ENCODE peak calls at places on chromosomes 5 and 9, in four cellular contexts. T, O, C and B are unnamed samples.

GRCh38 chr9:110058304-110058953 is 149.5 kb downstream of the C9orf152 start:
- DNase-seq in T (no peak), O (no peak), C (peak; percentile 53), B (peak; percentile 36)

GRCh38 chr5:187617-188451 is 3.5 kb upstream of the LRRC14B start:
- DNase-seq in T (peak; percentile 71), O (no peak), C (no peak), B (peak; percentile 9)

GRCh38 chr5:133907075-133907474 is 61.4 kb downstream of the C5orf15 start:
- DNase-seq in T (no peak), O (no peak), C (peak; percentile 77), B (peak; percentile 94)

GRCh38 chr9:35277649-35278359 is 116.0 kb downstream of the UNC13B start:
- DNase-seq in T (no peak), O (no peak), C (no peak), B (no peak)

GRCh38 chr9:126586236-126586635 is 27.5 kb upstream of the LMX1B start:
- DNase-seq in T (no peak), O (no peak), C (no peak), B (no peak)

GRCh38 chr5:67065237-67065636 is 131.4 kb downstream of the CD180 start:
- DNase-seq in T (no peak), O (no peak), C (no peak), B (no peak)

GRCh38 chr5:132825824-132826391 is 4.5 kb downstream of the SHROOM1 start:
- DNase-seq in T (no peak), O (no peak), C (no peak), B (no peak)

GRCh38 chr5:4144608-4145007 is 549.0 kb downstream of the IRX1 start:
- DNase-seq in T (no peak), O (no peak), C (no peak), B (no peak)

GRCh38 chr5:94471496-94471895 is 146.9 kb downstream of the KIAA0825 start:
- DNase-seq in T (no peak), O (no peak), C (peak; percentile 40), B (peak; percentile 24)

GRCh38 chr9:98610196-98610595 is 98.5 kb downstream of the GABBR2 start:
- DNase-seq in T (no peak), O (no peak), C (no peak), B (no peak)

GRCh38 chr5:48192-48591 is 43.8 kb upstream of the PLEKHG4B start:
- DNase-seq in T (no peak), O (no peak), C (no peak), B (no peak)

GRCh38 chr9:77457916-77458592 is 190.1 kb downstream of the GNA14 start:
- DNase-seq in T (no peak), O (peak; percentile 44), C (peak; percentile 74), B (peak; percentile 75)

GRCh38 chr5:664343-664993 is 28.7 kb downstream of the TPPP start:
- DNase-seq in T (no peak), O (no peak), C (no peak), B (no peak)

GRCh38 chr9:134066923-134067851 is 639 bp downstream of the BRD3 start:
- DNase-seq in T (no peak), O (no peak), C (peak; percentile 81), B (peak; percentile 53)

GRCh38 chr5:51027276-51027675 is 356.0 kb upstream of the ISL1 start:
- DNase-seq in T (no peak), O (no peak), C (no peak), B (no peak)

GRCh38 chr5:138037907-138038633 is 5.2 kb upstream of the FAM13B start:
- DNase-seq in T (no peak), O (no peak), C (no peak), B (no peak)

GRCh38 chr9:134836406-134836970 is 44.1 kb upstream of the FCN2 start:
- DNase-seq in T (no peak), O (no peak), C (no peak), B (no peak)

GRCh38 chr5:60945760-60946253 is 802 bp downstream of the NDUFAF2 start:
- DNase-seq in T (peak; percentile 81), O (peak; percentile 39), C (peak; percentile 30), B (peak; percentile 13)

GRCh38 chr9:122059214-122059978 is 33.7 kb downstream of the TTLL11 start:
- DNase-seq in T (no peak), O (no peak), C (no peak), B (no peak)

GRCh38 chr5:3601060-3601710 is 5.6 kb downstream of the IRX1 start:
- DNase-seq in T (no peak), O (no peak), C (no peak), B (no peak)

GRCh38 chr5:18805376-18805775 is 1171.1 kb downstream of the TAF11L14 start:
- DNase-seq in T (no peak), O (no peak), C (no peak), B (no peak)

GRCh38 chr5:57175586-57175985 is 1.7 kb downstream of the GPBP1 start:
- DNase-seq in T (no peak), O (no peak), C (peak; percentile 15), B (no peak)

GRCh38 chr5:142125378-142125777 is 16.8 kb downstream of the NDFIP1 start:
- DNase-seq in T (no peak), O (no peak), C (no peak), B (no peak)

GRCh38 chr5:157574456-157575095 is 999 bp downstream of the ADAM19 start:
- DNase-seq in T (peak; percentile 86), O (no peak), C (no peak), B (no peak)

GRCh38 chr5:126594077-126594476 is 942 bp downstream of the ALDH7A1 start:
- DNase-seq in T (no peak), O (peak; percentile 67), C (no peak), B (no peak)

GRCh38 chr5:142325677-142326479 is 1.1 kb upstream of the SPRY4 start:
- DNase-seq in T (peak; percentile 82), O (peak; percentile 31), C (peak; percentile 81), B (peak; percentile 94)

GRCh38 chr5:117801583-117801982 is 1186.8 kb downstream of the DTWD2 start:
- DNase-seq in T (no peak), O (no peak), C (no peak), B (no peak)

DNA sequence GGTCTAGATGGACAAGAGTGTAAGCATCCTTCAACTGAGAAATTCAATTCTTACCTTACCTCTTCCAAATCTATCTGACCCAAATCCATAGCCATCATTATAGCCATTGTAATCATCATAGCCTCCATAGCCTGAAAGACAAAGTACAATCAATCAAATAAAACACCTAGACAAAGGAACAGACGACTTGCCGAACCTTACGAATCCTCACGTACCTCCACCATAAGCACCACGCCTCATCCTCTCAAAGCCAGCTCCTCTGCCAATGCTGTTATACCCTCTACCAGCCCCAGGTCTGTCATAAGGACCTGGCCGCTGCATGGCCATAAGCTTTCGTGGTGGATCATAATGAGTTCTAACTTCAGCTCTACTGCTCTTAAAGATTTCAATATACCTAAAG is 5.5 kb downstream of the HNRNPH1 start:
- DNase-seq in T (peak; percentile 22), O (no peak), C (no peak), B (no peak)
- H3K36me3 ChIP-seq in T (peaks cover 5% of the 10 kb centered on the region), O (peaks cover 32% of the 10 kb centered on the region), C (peaks cover 97% of the 10 kb centered on the region), B (peaks cover 98% of the 10 kb centered on the region)

DNA sequence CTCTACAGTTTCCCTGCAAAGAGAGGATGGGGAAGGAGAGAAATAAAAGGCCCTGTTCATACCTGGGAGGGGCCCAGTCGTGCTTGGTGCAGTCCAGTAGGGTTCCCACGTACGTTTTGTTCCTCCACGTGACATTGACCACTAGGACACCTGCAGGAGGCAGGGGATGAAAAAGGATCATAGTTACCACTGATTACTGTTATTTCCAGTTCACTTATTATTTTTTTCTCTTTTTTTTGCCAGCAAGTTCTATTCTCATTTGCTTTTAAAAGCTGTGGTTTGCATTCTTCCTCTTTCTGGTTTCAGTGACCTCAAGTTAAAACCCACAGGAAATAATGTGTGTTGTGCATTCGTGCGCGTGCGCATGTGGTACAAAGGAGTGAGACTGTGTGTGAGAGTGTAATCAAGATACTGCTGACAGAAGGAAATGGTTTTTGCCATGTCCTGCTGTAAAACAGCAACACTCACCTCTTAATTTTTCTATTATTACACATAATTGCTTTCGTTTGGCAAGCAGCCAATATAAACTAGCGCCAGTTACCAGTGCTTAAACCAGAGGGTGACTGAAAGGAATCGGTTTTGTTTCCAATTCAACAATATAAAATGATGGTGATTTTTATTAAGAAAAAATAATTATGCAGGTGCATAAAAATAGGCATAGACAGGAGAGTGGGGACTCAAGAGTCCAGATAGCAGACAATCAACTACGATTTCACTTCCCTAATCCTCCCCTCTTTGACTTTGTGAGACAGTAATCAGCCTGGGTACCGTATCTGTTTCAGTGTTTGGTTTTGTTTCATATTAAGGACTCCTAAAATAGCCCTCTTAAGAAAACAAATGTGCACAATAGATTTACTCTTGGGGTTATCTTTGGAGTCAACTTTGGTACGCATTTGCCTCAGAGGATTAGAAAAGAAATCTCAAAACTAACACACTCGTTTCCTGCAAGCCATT is 96.6 kb downstream of the ZNF608 start:
- DNase-seq in T (peak; percentile 86), O (no peak), C (peak; percentile 78), B (peak; percentile 64)
- H3K36me3 ChIP-seq in T (no peaks in the 10 kb centered on the region), O (no peaks in the 10 kb centered on the region), C (no peaks in the 10 kb centered on the region), B (peaks cover 14% of the 10 kb centered on the region)

DNA sequence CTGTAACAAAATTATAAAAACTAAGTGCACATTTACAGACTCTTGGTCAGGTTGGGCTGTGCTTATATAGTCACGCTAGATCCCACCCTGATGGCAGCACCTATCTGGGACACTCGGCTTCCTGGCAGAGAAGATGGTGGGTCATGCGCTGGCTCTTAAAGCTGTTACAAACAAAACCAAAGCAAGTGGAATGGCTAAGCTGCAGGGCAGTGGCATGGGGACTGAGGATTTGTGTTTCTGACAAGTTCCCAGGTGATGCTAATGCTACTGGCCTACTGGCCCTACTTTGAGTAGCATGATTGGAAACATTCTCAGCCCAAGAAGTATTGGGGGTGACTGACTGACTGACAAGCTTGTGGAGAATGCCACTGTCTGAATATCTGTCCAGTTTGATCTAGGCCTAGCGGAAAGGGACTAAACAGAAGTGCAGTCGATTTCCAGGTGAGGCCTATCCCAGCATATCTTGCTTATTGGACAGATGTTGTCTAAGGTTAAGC is 8.3 kb downstream of the BTF3 start:
- DNase-seq in T (no peak), O (no peak), C (no peak), B (no peak)
- H3K36me3 ChIP-seq in T (peaks cover 10% of the 10 kb centered on the region), O (peaks cover 9% of the 10 kb centered on the region), C (peaks cover 46% of the 10 kb centered on the region), B (peaks cover 58% of the 10 kb centered on the region)

DNA sequence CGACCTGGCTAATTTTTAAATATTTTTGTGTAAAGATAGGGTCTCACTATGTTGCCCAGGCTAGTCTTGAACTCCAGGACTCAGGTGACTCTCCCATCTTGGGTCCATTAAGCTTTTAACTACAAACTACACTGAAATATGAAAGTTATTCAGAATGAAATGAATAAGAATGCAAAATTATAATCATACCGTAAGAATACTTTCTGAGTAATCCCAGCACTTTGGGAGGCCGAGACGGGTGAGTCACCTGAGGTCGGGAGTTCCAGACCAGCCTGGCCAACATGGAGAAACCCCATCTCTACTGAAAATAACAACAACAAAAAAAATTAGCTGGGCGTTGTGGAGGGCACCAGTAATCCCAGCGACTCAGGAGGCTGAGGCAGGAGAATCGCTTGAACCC is 1.1 kb upstream of the ORM1 start:
- DNase-seq in T (peak; percentile 28), O (no peak), C (no peak), B (no peak)
- H3K36me3 ChIP-seq in T (no peaks in the 10 kb centered on the region), O (no peaks in the 10 kb centered on the region), C (no peaks in the 10 kb centered on the region), B (no peaks in the 10 kb centered on the region)

DNA sequence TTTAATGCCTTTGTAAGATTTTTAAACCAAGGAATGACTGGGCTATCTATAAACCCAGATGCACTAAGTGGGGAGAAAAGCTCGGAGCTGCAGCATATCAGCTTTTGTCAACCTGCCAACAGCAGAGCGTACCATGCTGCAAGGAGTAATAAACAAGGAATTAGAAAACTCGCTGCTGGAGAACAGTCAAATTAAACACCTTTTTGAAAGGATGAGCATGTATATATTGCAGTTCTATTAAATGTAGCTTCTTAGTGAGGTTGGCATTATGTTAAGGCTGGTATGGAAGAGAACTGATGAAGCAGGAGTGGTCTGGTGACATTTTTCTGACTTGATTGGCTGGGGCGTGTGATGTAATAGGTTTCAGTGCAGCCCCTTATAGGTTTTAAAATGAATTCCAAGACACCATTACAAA is 74.7 kb downstream of the PIK3R1 start:
- DNase-seq in T (no peak), O (peak; percentile 62), C (peak; percentile 60), B (peak; percentile 60)
- H3K36me3 ChIP-seq in T (no peaks in the 10 kb centered on the region), O (no peaks in the 10 kb centered on the region), C (peaks cover 25% of the 10 kb centered on the region), B (peaks cover 30% of the 10 kb centered on the region)